ENCODE peak calls at places on chromosome X, in eight cellular contexts. S, I, Z, U, G, C, E and M are unnamed samples.

GRCh38 chrX:132508834-132509233 is 20.0 kb upstream of the MBNL3 start:
- DNase-seq in G (no peak), C (no peak), S (no peak), E (no peak), I (no peak), Z (no peak), U (no peak), M (no peak)

GRCh38 chrX:95728446-95728845 is 956.2 kb upstream of the DIAPH2 start:
- DNase-seq in E (no peak), Z (no peak), C (no peak), S (no peak), U (no peak), I (no peak), G (no peak), M (no peak)

GRCh38 chrX:18677140-18677834 is 5.4 kb upstream of the RS1 start:
- DNase-seq in I (no peak), E (no peak), G (no peak), Z (no peak), U (no peak), C (no peak), S (no peak), M (no peak)

GRCh38 chrX:27565992-27566391 is 24.2 kb upstream of the DCAF8L2 start:
- DNase-seq in U (peak; percentile 70), Z (no peak), I (no peak), E (no peak), C (no peak), S (peak; percentile 46), G (no peak), M (no peak)

GRCh38 chrX:107710617-107711391 is 64.8 kb downstream of the TSC22D3 start:
- DNase-seq in I (peak; percentile 33), U (peak; percentile 93), S (peak; percentile 47), E (no peak), Z (no peak), C (peak; percentile 89), G (no peak), M (peak; percentile 72)

GRCh38 chrX:45196701-45197100 is 4.0 kb downstream of the DIPK2B start:
- DNase-seq in C (no peak), S (no peak), U (peak; percentile 61), G (no peak), Z (no peak), E (no peak), I (no peak), M (no peak)

GRCh38 chrX:1384738-1385250 is 7.1 kb downstream of the SLC25A6 start:
- DNase-seq in E (no peak), G (no peak), U (no peak), Z (peak; percentile 30), C (no peak), S (no peak), I (no peak), M (peak; percentile 63)

GRCh38 chrX:134542485-134542884 is 82.5 kb downstream of the HPRT1 start:
- DNase-seq in U (peak; percentile 70), C (no peak), S (peak; percentile 64), G (no peak), E (no peak), Z (no peak), I (no peak), M (no peak)

GRCh38 chrX:12978205-12979010 is 3.5 kb downstream of the TMSB4X start:
- DNase-seq in U (peak; percentile 88), G (no peak), S (peak; percentile 45), C (peak; percentile 68), E (no peak), Z (peak; percentile 71), I (no peak), M (no peak)

GRCh38 chrX:99761731-99762130 is 648.3 kb downstream of the PCDH19 start:
- DNase-seq in E (no peak), C (no peak), S (no peak), Z (no peak), G (no peak), I (no peak), U (no peak), M (no peak)

GRCh38 chrX:120791013-120791643 is 84.5 kb downstream of the CT47B1 start:
- DNase-seq in I (peak; percentile 19), U (peak; percentile 43), Z (no peak), C (peak; percentile 75), E (peak; percentile 54), S (peak; percentile 78), G (no peak), M (peak; percentile 55)

GRCh38 chrX:119762718-119763117 is 4.3 kb downstream of the SOWAHD start:
- DNase-seq in Z (no peak), S (no peak), E (no peak), U (no peak), I (no peak), C (no peak), G (no peak), M (no peak)

GRCh38 chrX:149871940-149872339 is 9.0 kb upstream of the MAGEA8 start:
- DNase-seq in C (no peak), Z (no peak), E (no peak), I (peak; percentile 10), U (no peak), G (peak; percentile 16), S (no peak), M (no peak)

GRCh38 chrX:40108959-40109287 is 11.2 kb upstream of the BCOR start:
- DNase-seq in U (peak; percentile 76), G (peak; percentile 58), S (peak; percentile 85), I (no peak), E (peak; percentile 84), C (peak; percentile 87), Z (peak; percentile 79), M (peak; percentile 92)

GRCh38 chrX:132518401-132518800 is 29.6 kb upstream of the MBNL3 start:
- DNase-seq in I (no peak), G (no peak), E (no peak), C (no peak), S (no peak), U (no peak), Z (no peak), M (no peak)

GRCh38 chrX:153522259-153522658 is 4.8 kb downstream of the ATP2B3 start:
- DNase-seq in C (no peak), G (no peak), E (no peak), I (no peak), S (no peak), U (no peak), Z (no peak), M (no peak)

DNA sequence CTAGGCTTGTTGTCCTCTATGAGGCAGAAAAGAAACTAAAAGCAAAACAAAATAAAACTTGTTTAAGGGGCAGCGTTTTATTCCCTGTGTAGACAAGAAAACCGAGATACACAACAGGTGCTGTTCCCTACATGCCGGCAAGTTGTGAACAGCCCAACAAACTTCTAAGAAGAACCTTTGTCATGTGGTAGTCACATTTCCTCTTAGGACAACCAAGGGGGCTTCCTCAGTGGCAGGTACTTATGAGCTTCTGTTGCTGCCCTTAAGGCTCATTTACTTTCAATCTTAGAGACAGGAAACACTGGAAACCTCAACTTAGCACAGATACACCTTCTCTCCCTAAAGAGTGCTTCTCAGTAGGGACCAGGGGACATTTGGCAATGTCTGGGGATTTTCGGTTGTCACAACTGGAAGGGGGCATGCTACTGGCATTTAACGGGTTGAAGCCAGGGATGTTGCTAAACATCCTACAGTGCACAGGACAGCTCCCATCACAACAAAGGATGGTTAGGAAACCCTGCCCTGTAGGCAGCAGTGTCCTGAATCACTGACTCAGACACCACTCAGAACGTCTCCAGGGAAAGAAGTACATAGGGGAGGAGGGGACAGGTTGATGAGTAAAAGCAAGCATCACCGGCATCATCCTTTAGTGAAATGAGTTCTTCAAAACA is 111.0 kb downstream of the ASB9 start:
- DNase-seq in U (no peak), C (no peak), Z (no peak), E (no peak), G (no peak), S (no peak), I (no peak), M (no peak)
- H3K4me3 ChIP-seq in U (no peak overlapping the region), C (no peak overlapping the region), Z (no peak overlapping the region), E (no peak overlapping the region), G (no peak overlapping the region), S (no peak overlapping the region), I (no peak overlapping the region), M (no peak overlapping the region)

GRCh38 chrX:46582964-46583363 is 9.4 kb downstream of the CHST7 start:
- DNase-seq in G (no peak), Z (no peak), I (no peak), U (peak; percentile 92), C (peak; percentile 66), E (no peak), S (no peak), M (no peak)

GRCh38 chrX:46588263-46588662 is 14.7 kb downstream of the CHST7 start:
- DNase-seq in U (peak; percentile 68), C (peak; percentile 83), Z (no peak), G (peak; percentile 26), I (no peak), E (peak; percentile 49), S (no peak), M (peak; percentile 63)

GRCh38 chrX:46587753-46588171 is 14.2 kb downstream of the CHST7 start:
- DNase-seq in E (no peak), C (no peak), I (no peak), Z (no peak), S (no peak), G (no peak), U (no peak), M (no peak)

GRCh38 chrX:46589977-46590723 is 16.6 kb downstream of the CHST7 start:
- DNase-seq in C (no peak), I (no peak), U (peak; percentile 62), E (no peak), Z (no peak), G (no peak), S (no peak), M (no peak)

DNA sequence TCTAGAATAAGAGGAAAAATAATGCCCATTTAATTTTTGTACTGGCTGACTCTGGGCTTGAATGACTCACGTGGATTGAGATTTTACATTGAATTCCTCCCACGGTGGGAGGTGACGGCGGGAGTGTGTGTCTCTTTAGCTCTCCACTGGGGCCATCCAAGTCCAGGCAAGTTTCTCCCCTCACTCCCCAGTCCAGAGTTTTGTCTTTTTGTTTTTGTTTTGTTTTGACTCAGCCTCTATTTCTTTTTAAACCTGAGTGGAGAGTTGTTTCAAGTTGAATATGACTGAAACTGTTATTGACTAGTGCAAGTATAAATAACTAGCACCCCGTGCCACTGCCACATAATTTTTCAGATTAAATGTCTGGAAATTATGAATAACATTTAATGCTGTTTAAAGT is 13.6 kb downstream of the CHST7 start:
- DNase-seq in G (no peak), E (no peak), Z (no peak), C (no peak), S (no peak), U (peak; percentile 66), I (no peak), M (no peak)
- H3K4me1 ChIP-seq in G (peaks cover 8% of the 10 kb centered on the region), E (peaks cover 18% of the 10 kb centered on the region), Z (peaks cover 32% of the 10 kb centered on the region), C (peaks cover 28% of the 10 kb centered on the region), S (peaks cover 4% of the 10 kb centered on the region), U (peaks cover 12% of the 10 kb centered on the region), I (peaks cover 67% of the 10 kb centered on the region), M (peaks cover 10% of the 10 kb centered on the region)

GRCh38 chrX:130060122-130061069 is 49.9 kb downstream of the ELF4 start:
- DNase-seq in I (peak; percentile 12), Z (peak; percentile 86), E (peak; percentile 81), G (peak; percentile 75), S (peak; percentile 88), C (peak; percentile 86), U (peak; percentile 37), M (peak; percentile 64)
- TF ChIP-seq CTCF in I (peak; percentile 64), Z (peak; percentile 77), E (peak; percentile 88), G (peak; percentile 67), S (peak; percentile 92), C (peak; percentile 84), U (peak; percentile 80), M (peak; percentile 85)

DNA sequence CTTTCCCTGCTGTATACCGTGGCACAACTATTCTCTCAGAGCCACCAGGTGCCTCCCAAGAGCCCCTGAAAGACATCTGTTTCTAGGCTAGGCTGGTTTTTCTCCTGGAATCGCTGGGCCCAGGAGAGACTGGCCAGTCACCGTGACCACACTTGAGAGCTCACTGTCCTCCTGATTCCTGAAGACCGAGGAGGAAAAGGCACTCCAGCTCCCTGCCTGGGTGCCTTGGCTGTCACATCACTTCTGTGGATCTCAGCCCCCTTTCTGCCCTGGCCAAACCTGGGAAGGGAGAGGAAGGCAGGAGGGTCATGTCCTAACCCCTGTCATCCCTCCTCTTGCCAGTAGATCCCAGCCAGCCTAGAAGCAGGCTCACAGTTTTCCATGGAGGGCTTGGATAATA is 54.7 kb upstream of the LAS1L start:
- DNase-seq in C (no peak), E (no peak), U (no peak), S (no peak), I (no peak), Z (no peak), G (no peak), M (no peak)
- H3K4me3 ChIP-seq in C (no peak overlapping the region), E (no peak overlapping the region), U (no peak overlapping the region), S (no peak overlapping the region), I (no peak overlapping the region), Z (peak overlapping the region; percentile 42), G (no peak overlapping the region), M (no peak overlapping the region)